ENCODE peak calls at places on chromosome 14, in five cellular contexts. X is spleen, V is DND-41, T is A549, L is uterus. I is an unnamed sample.

GRCh38 chr14:105836730-105837129 is 310.3 kb downstream of the TMEM121 start:
- DNase-seq in X (no peak), V (no peak), T (no peak), L (no peak), I (no peak)

GRCh38 chr14:105144231-105144665 is 24.3 kb downstream of the JAG2 start:
- DNase-seq in X (peak), V (no peak), T (no peak), L (no peak), I (no peak)

GRCh38 chr14:95353664-95354063 is 34.0 kb upstream of the CLMN start:
- DNase-seq in X (no peak), V (no peak), T (no peak), L (no peak), I (no peak)

GRCh38 chr14:95776798-95777615 is 63.1 kb upstream of the TCL1A start:
- DNase-seq in X (no peak), V (no peak), T (no peak), L (no peak), I (no peak)

GRCh38 chr14:75198291-75198933 is 22.0 kb upstream of the TMED10 start:
- DNase-seq in X (no peak), V (no peak), T (no peak), L (no peak), I (no peak)

GRCh38 chr14:64060648-64061096 is 207.9 kb downstream of the SYNE2 start:
- DNase-seq in X (no peak), V (no peak), T (peak), L (no peak), I (no peak)

GRCh38 chr14:97833291-97833690 is 1036.1 kb downstream of the VRK1 start:
- DNase-seq in X (no peak), V (no peak), T (no peak), L (no peak), I (no peak)

GRCh38 chr14:98580131-98580678 is 691.8 kb downstream of the BCL11B start:
- DNase-seq in X (no peak), V (peak), T (no peak), L (no peak), I (peak)

GRCh38 chr14:96895658-96896271 is 98.6 kb downstream of the VRK1 start:
- DNase-seq in X (no peak), V (no peak), T (no peak), L (no peak), I (no peak)

GRCh38 chr14:68809524-68809923 is 16.7 kb upstream of the ZFP36L1 start:
- DNase-seq in X (peak), V (no peak), T (no peak), L (peak), I (no peak)

GRCh38 chr14:72000907-72001306 is 68.7 kb downstream of the RGS6 start:
- DNase-seq in X (no peak), V (no peak), T (no peak), L (no peak), I (no peak)

GRCh38 chr14:100375273-100375962 is 52.3 kb downstream of the SLC25A47 start:
- DNase-seq in X (peak), V (peak), T (peak), L (peak), I (no peak)

GRCh38 chr14:69767369-69767999 is 542 bp downstream of the SRSF5 start:
- DNase-seq in X (peak), V (peak), T (peak), L (peak), I (peak)

GRCh38 chr14:28765907-28766504 is 581 bp upstream of the FOXG1 start:
- DNase-seq in X (no peak), V (no peak), T (no peak), L (no peak), I (no peak)

GRCh38 chr14:20403521-20403920 is 9.8 kb downstream of the TEP1 start:
- DNase-seq in X (no peak), V (no peak), T (no peak), L (no peak), I (no peak)

GRCh38 chr14:38950676-38951075 is 152.4 kb downstream of the SEC23A start:
- DNase-seq in X (no peak), V (no peak), T (no peak), L (no peak), I (no peak)

GRCh38 chr14:23171251-23171975 is 12.0 kb downstream of the SLC7A8 start:
- DNase-seq in X (no peak), V (no peak), T (no peak), L (peak), I (no peak)

GRCh38 chr14:20215196-20215595 is 8.3 kb upstream of the OR11H6 start:
- DNase-seq in X (no peak), V (no peak), T (no peak), L (no peak), I (no peak)

GRCh38 chr14:69699743-69700309 is 67.1 kb upstream of the SRSF5 start:
- DNase-seq in X (no peak), V (no peak), T (no peak), L (no peak), I (no peak)

GRCh38 chr14:49954171-49954631 is 61.3 kb downstream of the ARF6 start:
- DNase-seq in X (no peak), V (no peak), T (peak), L (no peak), I (no peak)

GRCh38 chr14:50821471-50822464 is 9.2 kb downstream of the NIN start:
- DNase-seq in X (peak), V (peak), T (no peak), L (no peak), I (no peak)

DNA sequence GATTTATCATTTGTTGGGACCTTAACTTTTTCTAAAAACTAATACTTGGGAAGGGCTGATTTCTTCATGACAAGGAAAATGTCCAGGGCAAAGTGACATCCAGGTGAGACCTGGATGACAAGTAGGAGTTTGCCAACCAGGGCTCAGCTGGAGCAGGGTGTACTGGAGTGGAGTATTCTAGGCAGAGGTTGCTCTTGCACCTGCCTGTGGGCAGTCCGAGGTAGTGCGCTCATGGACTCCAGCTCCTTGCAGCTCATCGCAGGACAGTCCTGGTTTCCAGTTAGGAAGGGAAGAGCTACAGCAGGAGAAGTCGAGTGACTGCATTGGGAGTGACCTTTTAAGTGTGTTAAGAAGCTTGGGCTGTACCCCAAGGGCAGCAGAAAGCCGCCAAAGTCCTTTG is 175.9 kb downstream of the PELI2 start:
- DNase-seq in X (no peak), V (no peak), T (peak), L (no peak), I (no peak)
- TF ChIP-seq CTCF in X (no peak), V (peak), T (no peak), L (no peak), I (no peak)

DNA sequence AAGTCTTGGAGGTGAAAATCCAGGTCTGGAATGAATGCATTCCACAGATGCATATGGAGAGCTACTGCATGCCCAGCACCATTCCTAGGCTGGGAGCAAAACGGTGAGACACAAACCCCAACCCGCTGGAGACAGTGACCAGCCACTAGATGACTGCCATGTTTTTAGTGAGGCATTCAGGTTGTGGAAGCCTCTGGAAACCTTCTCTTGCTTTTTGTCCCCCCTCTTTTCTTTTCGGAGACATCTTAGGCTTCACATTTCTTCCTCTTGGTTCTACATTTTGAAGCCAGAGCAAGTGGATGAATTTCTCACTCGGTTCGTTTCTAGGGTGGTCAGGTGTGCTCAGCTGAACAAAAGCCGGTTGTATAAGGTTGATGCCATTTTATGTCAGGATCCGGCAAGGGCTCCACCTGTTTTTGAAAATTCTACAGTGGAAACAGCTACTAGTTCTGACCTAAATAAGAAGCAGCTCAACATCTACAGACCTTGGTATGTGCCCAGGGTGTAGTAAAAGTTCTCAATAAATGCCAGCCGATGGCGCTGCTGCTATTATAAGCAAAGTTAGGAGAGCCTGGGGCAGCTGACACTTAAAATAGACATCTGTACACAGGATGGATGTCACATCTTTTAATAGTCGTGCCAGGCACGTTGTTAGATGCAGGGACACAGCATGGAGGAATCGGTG is 1.8 kb upstream of the ZNF839 start:
- DNase-seq in X (peak), V (no peak), T (peak), L (no peak), I (no peak)
- TF ChIP-seq CTCF in X (no peak), V (peak), T (no peak), L (no peak), I (no peak)

DNA sequence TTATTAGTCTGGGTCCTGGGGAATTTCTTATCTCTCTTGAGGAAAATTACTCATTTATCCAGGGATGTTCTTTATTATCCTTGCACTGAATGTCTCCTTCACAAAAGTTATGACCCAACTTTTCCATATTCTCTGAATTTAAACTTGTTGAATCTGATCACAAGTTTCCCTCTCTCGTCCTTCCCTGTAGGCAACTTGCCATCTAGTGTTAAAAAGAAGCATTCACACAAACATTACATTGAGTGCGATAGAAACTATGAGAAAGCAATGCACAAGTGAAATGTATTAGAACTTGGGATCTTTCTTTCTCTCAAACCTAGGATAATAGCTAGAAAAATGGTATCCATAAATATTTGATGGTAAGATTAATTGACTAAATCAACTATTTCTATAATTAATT is 608.4 kb downstream of the FSCB start:
- DNase-seq in X (no peak), V (no peak), T (peak), L (no peak), I (no peak)
- TF ChIP-seq CTCF in X (no peak), V (peak), T (no peak), L (no peak), I (peak)

GRCh38 chr14:21941885-21942284 is 268.3 kb upstream of the OR4E1 start:
- DNase-seq in X (no peak), V (no peak), T (no peak), L (no peak), I (no peak)

GRCh38 chr14:21940887-21941855 is 267.6 kb upstream of the OR4E1 start:
- DNase-seq in X (no peak), V (peak), T (peak), L (no peak), I (no peak)
- TF ChIP-seq CTCF in X (peak), V (peak), T (no peak), L (no peak), I (peak)

GRCh38 chr14:81637639-81638038 is 104.0 kb upstream of the SEL1L start:
- DNase-seq in X (no peak), V (no peak), T (no peak), L (no peak), I (no peak)

GRCh38 chr14:81633496-81633895 is 99.8 kb upstream of the SEL1L start:
- DNase-seq in X (no peak), V (no peak), T (no peak), L (no peak), I (no peak)

DNA sequence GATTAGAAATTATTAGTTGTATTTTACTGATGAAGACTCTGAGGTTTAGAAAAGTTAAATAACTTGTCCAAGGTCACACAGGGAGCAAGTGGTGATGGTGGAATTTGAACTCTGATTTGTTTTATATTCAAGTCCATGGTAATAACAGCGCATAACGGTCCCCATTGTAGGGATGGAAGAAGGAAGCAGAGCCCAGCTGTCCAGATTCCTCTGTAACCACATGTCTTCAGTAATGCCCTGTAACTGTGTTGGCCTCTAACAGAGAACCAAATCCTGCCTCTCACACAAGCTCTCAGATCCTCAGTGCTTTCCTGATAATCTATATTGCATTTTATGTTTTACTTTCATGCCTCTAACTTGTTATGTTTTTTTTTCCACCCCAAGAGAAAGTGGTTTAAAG is 105.0 kb upstream of the SEL1L start:
- DNase-seq in X (no peak), V (no peak), T (no peak), L (no peak), I (no peak)
- TF ChIP-seq CTCF in X (no peak), V (no peak), T (no peak), L (no peak), I (no peak)

GRCh38 chr14:24273422-24273998 is 2.1 kb upstream of the RABGGTA start:
- DNase-seq in X (no peak), V (no peak), T (peak), L (no peak), I (no peak)
- TF ChIP-seq CTCF in X (no peak), V (peak), T (no peak), L (no peak), I (peak)

GRCh38 chr14:77276295-77276935 is 5.4 kb upstream of the NGB start:
- DNase-seq in X (peak), V (no peak), T (no peak), L (no peak), I (no peak)

GRCh38 chr14:77275855-77276153 is 4.8 kb upstream of the NGB start:
- DNase-seq in X (no peak), V (no peak), T (no peak), L (no peak), I (no peak)

GRCh38 chr14:77276959-77277358 is 6.0 kb upstream of the NGB start:
- DNase-seq in X (peak), V (no peak), T (no peak), L (no peak), I (no peak)

GRCh38 chr14:77279719-77280118 is 8.7 kb upstream of the NGB start:
- DNase-seq in X (peak), V (no peak), T (no peak), L (no peak), I (no peak)

GRCh38 chr14:77278461-77279230 is 7.6 kb upstream of the NGB start:
- DNase-seq in X (peak), V (no peak), T (no peak), L (no peak), I (no peak)
- TF ChIP-seq CTCF in X (no peak), V (peak), T (no peak), L (no peak), I (no peak)

DNA sequence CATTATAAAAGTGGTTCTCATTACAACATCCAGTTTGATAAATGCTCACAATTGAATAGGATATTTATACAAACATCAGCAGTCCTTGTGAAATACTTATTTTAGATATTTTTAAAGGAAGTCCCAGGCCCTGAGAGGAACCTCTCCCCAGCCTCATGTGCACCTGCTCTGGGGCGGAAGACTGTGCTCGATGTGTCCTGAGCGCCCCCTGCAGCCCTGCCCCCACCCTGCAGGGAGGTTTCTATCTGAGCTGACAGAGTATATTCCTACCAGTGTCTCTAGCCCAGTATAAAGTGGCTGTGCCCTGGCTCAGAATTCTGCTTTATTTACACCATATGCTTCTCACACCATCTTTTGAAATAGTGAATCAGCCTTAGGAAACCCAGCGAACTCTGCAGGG is 1349.1 kb downstream of the TMEM121 start:
- DNase-seq in X (peak), V (peak), T (no peak), L (no peak), I (no peak)
- TF ChIP-seq CTCF in X (peak), V (peak), T (no peak), L (no peak), I (no peak)

GRCh38 chr14:102187044-102187443 is 47.3 kb downstream of the WDR20 start:
- DNase-seq in X (no peak), V (no peak), T (peak), L (peak), I (no peak)

GRCh38 chr14:102187583-102188001 is 47.9 kb downstream of the WDR20 start:
- DNase-seq in X (no peak), V (no peak), T (no peak), L (no peak), I (no peak)

GRCh38 chr14:102183922-102184677 is 44.4 kb downstream of the WDR20 start:
- DNase-seq in X (no peak), V (no peak), T (no peak), L (no peak), I (no peak)

GRCh38 chr14:102184678-102185040 is 45.0 kb downstream of the WDR20 start:
- DNase-seq in X (no peak), V (no peak), T (no peak), L (no peak), I (no peak)

DNA sequence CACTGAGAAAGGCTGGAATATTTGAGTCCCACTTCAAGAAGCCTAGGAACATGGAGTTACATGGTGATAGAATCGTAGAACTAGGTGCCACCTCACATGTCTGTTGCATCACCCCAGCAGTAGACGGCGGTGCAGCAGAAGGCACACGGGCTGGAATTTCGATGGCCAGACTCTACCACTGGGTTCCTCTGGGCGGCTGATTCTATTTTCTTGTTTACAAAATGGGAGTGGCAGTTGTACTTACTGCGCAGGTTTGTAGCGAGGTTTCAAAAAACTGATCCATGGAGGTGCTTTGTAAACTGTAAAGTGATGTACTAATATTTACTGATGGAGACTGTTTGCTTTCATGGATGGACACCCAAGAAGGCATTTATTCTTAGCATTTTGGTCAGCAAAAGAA is 45.7 kb downstream of the WDR20 start:
- DNase-seq in X (no peak), V (no peak), T (peak), L (no peak), I (no peak)
- TF ChIP-seq CTCF in X (no peak), V (no peak), T (no peak), L (no peak), I (no peak)